ENCODE peak calls at places on chromosomes 1 and 21, in six cellular contexts. D, R, H, G, N and S are unnamed samples.

GRCh38 chr1:62918706-62919105 is 134.8 kb downstream of the ATG4C start:
- DNase-seq in D (no peak), R (no peak), H (no peak), G (no peak), N (no peak), S (no peak)

GRCh38 chr21:22791986-22792560 is 1793.9 kb downstream of the NCAM2 start:
- DNase-seq in D (peak; percentile 3), R (peak; percentile 41), H (peak; percentile 70), G (no peak), N (peak; percentile 39), S (no peak)

GRCh38 chr1:241631674-241632073 is 8.5 kb downstream of the CHML start:
- DNase-seq in D (no peak), R (no peak), H (no peak), G (no peak), N (no peak), S (no peak)

GRCh38 chr1:32208891-32209309 is at the start of gene DCDC2B:
- DNase-seq in D (no peak), R (peak; percentile 85), H (peak; percentile 51), G (no peak), N (peak; percentile 99), S (no peak)

GRCh38 chr21:36705679-36706481 is 7.0 kb downstream of the SIM2 start:
- DNase-seq in D (no peak), R (no peak), H (no peak), G (no peak), N (no peak), S (no peak)

GRCh38 chr1:47703161-47703825 is 265.4 kb downstream of the FOXD2 start:
- DNase-seq in D (no peak), R (no peak), H (no peak), G (no peak), N (no peak), S (no peak)

GRCh38 chr1:15937706-15938168 is 38.2 kb downstream of the ZBTB17 start:
- DNase-seq in D (no peak), R (peak; percentile 88), H (peak; percentile 53), G (no peak), N (no peak), S (no peak)

GRCh38 chr1:151192047-151192446 is 2.0 kb upstream of the VPS72 start:
- DNase-seq in D (no peak), R (no peak), H (no peak), G (no peak), N (no peak), S (no peak)

GRCh38 chr1:88088481-88088880 is 595.6 kb upstream of the PKN2 start:
- DNase-seq in D (no peak), R (no peak), H (no peak), G (no peak), N (no peak), S (no peak)

GRCh38 chr1:55747285-55747890 is 532.2 kb upstream of the USP24 start:
- DNase-seq in D (no peak), R (no peak), H (peak; percentile 32), G (no peak), N (no peak), S (no peak)

GRCh38 chr1:98371767-98372166 is 289.8 kb upstream of the SNX7 start:
- DNase-seq in D (no peak), R (no peak), H (no peak), G (no peak), N (no peak), S (no peak)

GRCh38 chr1:26717066-26717465 is 21.3 kb downstream of the ARID1A start:
- DNase-seq in D (no peak), R (no peak), H (peak; percentile 66), G (no peak), N (no peak), S (no peak)

GRCh38 chr1:32695098-32695904 is 7.3 kb downstream of the SYNC start:
- DNase-seq in D (no peak), R (no peak), H (peak; percentile 64), G (peak; percentile 83), N (no peak), S (no peak)

GRCh38 chr1:25030674-25031589 is 100.9 kb upstream of the RUNX3 start:
- DNase-seq in D (peak; percentile 79), R (no peak), H (no peak), G (no peak), N (no peak), S (peak; percentile 69)

GRCh38 chr21:43701936-43702784 is 16.8 kb upstream of the PDXK start:
- DNase-seq in D (no peak), R (no peak), H (no peak), G (no peak), N (no peak), S (no peak)